ENCODE peak calls at places on chromosomes 12 and 14, in five cellular contexts. K is aorta, I is left ventricle myocardium inferior, M is fibroblast of lung, O is A549. B is an unnamed sample.

GRCh38 chr14:105151838-105152793 is 16.5 kb downstream of the JAG2 start:
- DNase-seq in K (peak; percentile 73), I (no peak), M (no peak), O (no peak), B (peak; percentile 34)

GRCh38 chr12:109461049-109461845 is 15.9 kb downstream of the KCTD10 start:
- DNase-seq in K (peak; percentile 70), I (peak; percentile 33), M (peak; percentile 52), O (no peak), B (peak; percentile 53)

GRCh38 chr12:99611117-99611516 is 36.4 kb upstream of the GARIN6 start:
- DNase-seq in K (no peak), I (no peak), M (no peak), O (no peak), B (no peak)

GRCh38 chr14:77469041-77469440 is 11.1 kb downstream of the AHSA1 start:
- DNase-seq in K (no peak), I (no peak), M (no peak), O (no peak), B (no peak)

GRCh38 chr12:47990351-47991105 is 13.7 kb downstream of the COL2A1 start:
- DNase-seq in K (peak; percentile 16), I (no peak), M (peak; percentile 44), O (no peak), B (no peak)

GRCh38 chr12:91687052-91688017 is 458.3 kb downstream of the BTG1 start:
- DNase-seq in K (no peak), I (no peak), M (no peak), O (no peak), B (no peak)

GRCh38 chr14:103279129-103280025 is 54.7 kb upstream of the EIF5 start:
- DNase-seq in K (peak; percentile 67), I (no peak), M (no peak), O (no peak), B (peak; percentile 46)

GRCh38 chr12:115155665-115156645 is 472.0 kb upstream of the TBX3 start:
- DNase-seq in K (no peak), I (no peak), M (peak; percentile 58), O (peak; percentile 13), B (no peak)

GRCh38 chr12:120640840-120641833 is 711 bp downstream of the CABP1 start:
- DNase-seq in K (peak; percentile 86), I (peak; percentile 43), M (peak; percentile 39), O (no peak), B (peak; percentile 32)

GRCh38 chr14:32332415-32333116 is 3.5 kb downstream of the AKAP6 start:
- DNase-seq in K (no peak), I (no peak), M (no peak), O (no peak), B (no peak)

DNA sequence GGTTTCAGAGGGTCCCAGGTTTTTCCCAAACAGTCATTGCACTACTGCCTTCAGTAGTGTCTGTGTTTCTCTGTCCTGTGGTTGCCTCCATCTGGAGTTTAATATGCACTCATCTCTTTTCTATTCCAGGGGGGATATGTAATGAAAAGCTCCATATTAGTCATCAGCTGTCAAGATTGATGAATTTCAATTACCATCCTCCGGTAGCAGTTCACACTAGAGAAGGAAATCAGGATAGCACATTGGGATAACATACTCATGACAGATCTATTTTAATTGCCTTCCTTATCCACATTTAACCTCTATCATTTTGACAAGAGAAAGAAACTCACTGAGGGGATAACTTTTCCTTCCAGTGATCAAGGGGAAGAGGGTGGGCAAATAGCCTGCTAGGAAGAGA is 589.0 kb upstream of the SEL1L start:
- DNase-seq in K (no peak), I (no peak), M (no peak), O (no peak), B (no peak)
- H3K9me3 ChIP-seq in K (no peaks in the 10 kb centered on the region), I (peaks cover 13% of the 10 kb centered on the region), M (no peaks in the 10 kb centered on the region), O (no peaks in the 10 kb centered on the region), B (no peaks in the 10 kb centered on the region)

GRCh38 chr14:106488293-106488692 is 961.9 kb downstream of the TMEM121 start:
- DNase-seq in K (no peak), I (no peak), M (no peak), O (no peak), B (no peak)
- H3K9me3 ChIP-seq in K (no peaks in the 10 kb centered on the region), I (peaks cover 4% of the 10 kb centered on the region), M (no peaks in the 10 kb centered on the region), O (no peaks in the 10 kb centered on the region), B (no peaks in the 10 kb centered on the region)

DNA sequence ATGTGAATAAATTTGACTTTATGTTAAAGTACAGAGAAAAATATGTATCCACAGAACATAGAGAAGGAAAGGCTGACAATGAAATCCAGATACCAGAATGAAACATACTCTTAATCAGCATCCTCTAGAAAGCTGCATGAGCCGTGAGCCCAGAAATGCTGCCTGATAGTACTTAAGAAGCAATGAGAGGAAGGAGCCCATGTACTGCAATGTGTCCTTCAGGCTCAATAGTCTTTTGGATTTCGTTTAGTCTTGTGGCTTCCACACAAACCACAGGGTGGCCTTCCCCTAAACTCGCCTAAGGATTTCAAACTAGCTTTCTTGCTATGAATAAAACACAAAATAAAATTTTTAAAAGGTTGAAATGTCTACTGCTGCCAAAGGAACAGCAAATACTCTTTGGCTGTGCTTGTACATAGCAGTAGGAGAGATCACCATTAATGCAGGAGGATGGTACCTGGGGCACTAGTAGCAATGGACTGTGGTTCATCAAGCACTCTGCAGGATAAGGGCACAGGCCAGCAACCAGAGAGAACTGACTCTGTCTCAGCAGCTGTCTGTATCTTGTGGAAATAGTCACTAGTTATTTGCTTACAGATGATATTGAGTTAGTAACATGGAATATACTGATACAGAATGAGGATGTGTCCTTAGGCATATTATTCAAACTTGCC is 988.3 kb upstream of the LRFN5 start:
- DNase-seq in K (no peak), I (no peak), M (no peak), O (no peak), B (no peak)
- H3K9me3 ChIP-seq in K (no peaks in the 10 kb centered on the region), I (no peaks in the 10 kb centered on the region), M (no peaks in the 10 kb centered on the region), O (no peaks in the 10 kb centered on the region), B (no peaks in the 10 kb centered on the region)

GRCh38 chr12:7060353-7060954 is at the start of gene C1S:
- DNase-seq in K (peak; percentile 87), I (peak; percentile 62), M (peak; percentile 99), O (peak; percentile 93), B (peak; percentile 80)
- H3K9me3 ChIP-seq in K (no peaks in the 10 kb centered on the region), I (no peaks in the 10 kb centered on the region), M (no peaks in the 10 kb centered on the region), O (no peaks in the 10 kb centered on the region), B (no peaks in the 10 kb centered on the region)

GRCh38 chr14:106875503-106875902 is 1349.1 kb downstream of the TMEM121 start:
- DNase-seq in K (no peak), I (peak; percentile 26), M (no peak), O (no peak), B (peak; percentile 25)
- H3K9me3 ChIP-seq in K (peaks cover 3% of the 10 kb centered on the region), I (no peaks in the 10 kb centered on the region), M (no peaks in the 10 kb centered on the region), O (no peaks in the 10 kb centered on the region), B (no peaks in the 10 kb centered on the region)

GRCh38 chr12:107351716-107352115 is 258.4 kb upstream of the CRY1 start:
- DNase-seq in K (no peak), I (no peak), M (no peak), O (no peak), B (no peak)
- H3K9me3 ChIP-seq in K (peaks cover 5% of the 10 kb centered on the region), I (no peaks in the 10 kb centered on the region), M (no peaks in the 10 kb centered on the region), O (peaks cover 20% of the 10 kb centered on the region), B (peaks cover 5% of the 10 kb centered on the region)

GRCh38 chr12:14390449-14390848 is 25.0 kb downstream of the ATF7IP start:
- DNase-seq in K (no peak), I (no peak), M (no peak), O (no peak), B (no peak)

GRCh38 chr12:14384783-14385638 is 19.5 kb downstream of the ATF7IP start:
- DNase-seq in K (no peak), I (no peak), M (peak; percentile 97), O (peak; percentile 59), B (no peak)

GRCh38 chr12:14390885-14391530 is 25.5 kb downstream of the ATF7IP start:
- DNase-seq in K (no peak), I (no peak), M (no peak), O (no peak), B (no peak)

DNA sequence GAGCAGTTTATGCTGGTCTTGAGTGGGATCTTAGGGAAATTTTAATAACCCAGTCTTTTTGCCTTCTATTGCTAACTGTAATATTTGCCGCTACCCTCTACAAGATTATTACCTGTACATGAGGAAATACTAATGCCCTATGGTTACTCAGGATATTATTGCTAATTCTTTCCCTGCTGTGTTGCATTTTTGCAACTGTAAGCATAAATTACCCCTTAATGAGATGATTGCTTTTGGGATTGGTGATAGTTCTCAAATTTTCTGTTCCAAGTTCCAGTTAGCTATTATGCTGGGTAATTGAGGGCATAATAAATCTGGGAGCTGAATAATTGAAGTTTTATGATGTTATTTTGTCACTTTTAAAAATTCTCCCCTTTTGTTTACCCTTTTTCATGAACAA is 22.0 kb downstream of the ATF7IP start:
- DNase-seq in K (no peak), I (no peak), M (no peak), O (no peak), B (no peak)
- H3K9me3 ChIP-seq in K (no peaks in the 10 kb centered on the region), I (peaks cover 19% of the 10 kb centered on the region), M (no peaks in the 10 kb centered on the region), O (peaks cover 13% of the 10 kb centered on the region), B (no peaks in the 10 kb centered on the region)

B was measured in heart right ventricle.